ENCODE peak calls at places on chromosomes 11 and 22, in ten cellular contexts. F is K562, A is endothelial cell of umbilical vein, S is heart left ventricle, K is fibroblast of lung, R is HepG2, N is cardiac muscle cell, M is A549, U is adrenal gland, O is gastrocnemius medialis. D is an unnamed sample.

GRCh38 chr22:37627091-37627490 is 12.4 kb upstream of the SH3BP1 start:
- DNase-seq in F (no peak), A (no peak), S (no peak), K (no peak), R (no peak), N (no peak), M (no peak), U (no peak), O (no peak), D (no peak)

GRCh38 chr11:118012083-118012669 is 26.0 kb downstream of the IL10RA start:
- DNase-seq in F (peak), A (peak), S (no peak), K (no peak), R (no peak), N (no peak), M (no peak), U (peak), O (no peak), D (no peak)

GRCh38 chr11:123519797-123520193 is 89.7 kb downstream of the GRAMD1B start:
- DNase-seq in F (no peak), A (no peak), S (no peak), K (no peak), R (no peak), N (peak), M (no peak), U (peak), O (no peak), D (no peak)

GRCh38 chr11:65501005-65501529 is 2.2 kb downstream of the MALAT1 start:
- DNase-seq in F (no peak), A (no peak), S (no peak), K (no peak), R (no peak), N (no peak), M (no peak), U (no peak), O (no peak), D (no peak)

GRCh38 chr11:120573756-120574354 is 62.3 kb downstream of the GRIK4 start:
- DNase-seq in F (no peak), A (no peak), S (no peak), K (no peak), R (no peak), N (no peak), M (no peak), U (peak), O (no peak), D (no peak)

GRCh38 chr11:16013242-16013641 is 343.1 kb downstream of the SOX6 start:
- DNase-seq in F (no peak), A (no peak), S (no peak), K (no peak), R (no peak), N (no peak), M (no peak), U (no peak), O (no peak), D (no peak)

GRCh38 chr11:45662096-45662664 is 3.2 kb downstream of the CHST1 start:
- DNase-seq in F (no peak), A (no peak), S (peak), K (no peak), R (no peak), N (no peak), M (no peak), U (no peak), O (no peak), D (no peak)

GRCh38 chr11:36492724-36493304 is 17.3 kb downstream of the TRAF6 start:
- DNase-seq in F (peak), A (peak), S (no peak), K (peak), R (peak), N (peak), M (peak), U (no peak), O (no peak), D (no peak)

GRCh38 chr11:65615950-65616574 is 486 bp downstream of the PCNX3 start:
- DNase-seq in F (peak), A (no peak), S (no peak), K (peak), R (peak), N (peak), M (peak), U (no peak), O (no peak), D (no peak)

GRCh38 chr11:35179466-35180135 is 40.6 kb downstream of the CD44 start:
- DNase-seq in F (no peak), A (no peak), S (no peak), K (no peak), R (no peak), N (no peak), M (no peak), U (no peak), O (no peak), D (no peak)

GRCh38 chr11:73983764-73984543 is 1.3 kb upstream of the UCP2 start:
- DNase-seq in F (peak), A (no peak), S (no peak), K (no peak), R (no peak), N (no peak), M (no peak), U (no peak), O (no peak), D (peak)

GRCh38 chr22:46054091-46054877 is 77.3 kb upstream of the WNT7B start:
- DNase-seq in F (no peak), A (peak), S (peak), K (peak), R (no peak), N (no peak), M (no peak), U (peak), O (peak), D (peak)

GRCh38 chr11:6611092-6612007 is 666 bp downstream of the TAF10 start:
- DNase-seq in F (no peak), A (peak), S (peak), K (peak), R (no peak), N (no peak), M (no peak), U (peak), O (no peak), D (peak)

GRCh38 chr11:17161515-17161914 is 46.3 kb downstream of the PIK3C2A start:
- DNase-seq in F (no peak), A (peak), S (no peak), K (no peak), R (no peak), N (no peak), M (no peak), U (no peak), O (no peak), D (no peak)

GRCh38 chr22:47495102-47495501 is 732.7 kb downstream of the TBC1D22A start:
- DNase-seq in F (no peak), A (no peak), S (no peak), K (no peak), R (no peak), N (no peak), M (no peak), U (no peak), O (no peak), D (no peak)

GRCh38 chr22:42294034-42294985 is 23.9 kb upstream of the TCF20 start:
- DNase-seq in F (peak), A (peak), S (no peak), K (peak), R (peak), N (peak), M (peak), U (peak), O (no peak), D (peak)

GRCh38 chr11:3609416-3610265 is 32.2 kb downstream of the ART5 start:
- DNase-seq in F (peak), A (peak), S (no peak), K (peak), R (peak), N (peak), M (peak), U (no peak), O (no peak), D (no peak)

GRCh38 chr11:111586305-111586915 is 15.8 kb upstream of the SIK2 start:
- DNase-seq in F (peak), A (peak), S (no peak), K (peak), R (peak), N (peak), M (peak), U (no peak), O (no peak), D (no peak)

GRCh38 chr11:74011360-74012071 is 2.6 kb upstream of the UCP3 start:
- DNase-seq in F (peak), A (no peak), S (no peak), K (no peak), R (no peak), N (no peak), M (no peak), U (no peak), O (peak), D (peak)

GRCh38 chr11:78045851-78046485 is 17.7 kb upstream of the THRSP start:
- DNase-seq in F (peak), A (peak), S (peak), K (peak), R (peak), N (peak), M (peak), U (peak), O (peak), D (peak)

GRCh38 chr11:121328213-121328966 is 35.8 kb downstream of the SC5D start:
- DNase-seq in F (no peak), A (no peak), S (no peak), K (no peak), R (no peak), N (peak), M (no peak), U (no peak), O (no peak), D (no peak)

GRCh38 chr11:124891390-124891861 is 6.2 kb downstream of the ROBO4 start:
- DNase-seq in F (no peak), A (no peak), S (no peak), K (no peak), R (no peak), N (no peak), M (no peak), U (no peak), O (no peak), D (no peak)

GRCh38 chr22:25395915-25396314 is 168.6 kb upstream of the GRK3 start:
- DNase-seq in F (no peak), A (no peak), S (no peak), K (no peak), R (peak), N (no peak), M (no peak), U (peak), O (no peak), D (peak)

GRCh38 chr11:126748097-126748756 is 252.3 kb downstream of the KIRREL3 start:
- DNase-seq in F (no peak), A (no peak), S (no peak), K (no peak), R (no peak), N (no peak), M (no peak), U (no peak), O (no peak), D (no peak)

GRCh38 chr11:39365809-39366436 is 2093.5 kb downstream of the LRRC4C start:
- DNase-seq in F (no peak), A (no peak), S (no peak), K (peak), R (no peak), N (peak), M (peak), U (no peak), O (no peak), D (no peak)

GRCh38 chr11:113690619-113691569 is 15.2 kb downstream of the TMPRSS5 start:
- DNase-seq in F (peak), A (no peak), S (no peak), K (peak), R (peak), N (no peak), M (peak), U (peak), O (peak), D (no peak)

GRCh38 chr11:2988361-2988762 is 3.8 kb downstream of the NAP1L4 start:
- DNase-seq in F (no peak), A (peak), S (no peak), K (no peak), R (no peak), N (no peak), M (no peak), U (no peak), O (no peak), D (no peak)

GRCh38 chr22:39205344-39206021 is 39.3 kb downstream of the PDGFB start:
- DNase-seq in F (peak), A (peak), S (no peak), K (peak), R (peak), N (no peak), M (peak), U (peak), O (no peak), D (no peak)

GRCh38 chr11:119990306-119991021 is 147.4 kb downstream of the TRIM29 start:
- DNase-seq in F (no peak), A (no peak), S (no peak), K (peak), R (no peak), N (no peak), M (no peak), U (peak), O (no peak), D (no peak)

GRCh38 chr22:20110359-20110985 is 5.4 kb upstream of the RANBP1 start:
- DNase-seq in F (no peak), A (no peak), S (peak), K (no peak), R (no peak), N (no peak), M (no peak), U (no peak), O (no peak), D (no peak)

GRCh38 chr22:24564376-24565058 is 8.7 kb downstream of the SNRPD3 start:
- DNase-seq in F (no peak), A (no peak), S (no peak), K (peak), R (peak), N (no peak), M (no peak), U (no peak), O (peak), D (no peak)

GRCh38 chr22:45905924-45906865 is 70.8 kb downstream of the WNT7B start:
- DNase-seq in F (no peak), A (no peak), S (no peak), K (peak), R (no peak), N (peak), M (no peak), U (no peak), O (no peak), D (no peak)

GRCh38 chr22:26512149-26512793 is at the start of gene TFIP11:
- DNase-seq in F (peak), A (peak), S (peak), K (peak), R (peak), N (peak), M (peak), U (peak), O (peak), D (peak)
- TF ChIP-seq CTCF in F (no peak), A (no peak), S (no peak), K (no peak), R (peak), N (no peak), M (no peak), U (no peak), O (no peak), D (no peak)

GRCh38 chr22:30327864-30328345 is 1.2 kb upstream of the TBC1D10A start:
- DNase-seq in F (peak), A (no peak), S (no peak), K (no peak), R (peak), N (no peak), M (peak), U (no peak), O (no peak), D (no peak)
- H3K4me3 ChIP-seq in F (no peak), A (no peak), S (no peak), K (no peak), R (no peak), N (no peak), M (no peak), U (no peak), O (no peak), D (no peak)

DNA sequence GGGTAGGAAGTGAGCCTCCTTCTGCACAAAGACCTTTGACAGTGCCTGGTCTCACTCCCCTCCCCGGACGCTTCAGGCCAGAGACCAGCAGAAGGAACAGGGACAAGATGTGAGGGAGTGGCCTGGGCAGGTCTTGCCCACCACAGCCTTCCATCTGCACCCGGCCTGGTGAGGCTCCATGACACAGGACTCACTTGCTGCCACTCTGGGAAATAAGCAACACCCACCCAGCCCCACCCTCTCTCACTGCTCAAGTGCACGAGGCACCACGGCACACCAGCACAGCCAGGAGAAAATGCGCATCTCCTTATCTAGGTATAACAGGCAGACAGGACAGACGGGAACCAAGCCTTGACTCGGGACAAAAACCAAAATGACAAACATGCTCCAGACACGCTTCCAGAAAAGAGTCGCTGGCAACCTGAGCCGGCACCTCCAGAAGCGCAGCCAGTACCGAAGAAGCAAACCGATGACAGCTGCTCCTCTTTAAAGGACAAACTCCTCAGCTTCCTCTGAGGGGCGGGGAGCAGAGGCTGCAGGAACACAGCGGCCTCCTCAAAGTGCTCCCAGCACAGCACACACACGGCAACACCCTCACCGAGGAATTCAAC is 41.7 kb downstream of the BRD1 start:
- DNase-seq in F (peak), A (peak), S (no peak), K (no peak), R (no peak), N (no peak), M (no peak), U (no peak), O (peak), D (no peak)
- H3K27ac ChIP-seq in F (no peak), A (no peak), S (peak), K (no peak), R (no peak), N (peak), M (no peak), U (no peak), O (peak), D (no peak)

GRCh38 chr11:62238151-62238550 is 3.9 kb upstream of the SCGB1D2 start:
- DNase-seq in F (no peak), A (no peak), S (no peak), K (no peak), R (no peak), N (no peak), M (no peak), U (no peak), O (no peak), D (no peak)
- TF ChIP-seq CTCF in F (no peak), A (no peak), S (no peak), K (no peak), R (no peak), N (no peak), M (no peak), U (no peak), O (no peak), D (no peak)

DNA sequence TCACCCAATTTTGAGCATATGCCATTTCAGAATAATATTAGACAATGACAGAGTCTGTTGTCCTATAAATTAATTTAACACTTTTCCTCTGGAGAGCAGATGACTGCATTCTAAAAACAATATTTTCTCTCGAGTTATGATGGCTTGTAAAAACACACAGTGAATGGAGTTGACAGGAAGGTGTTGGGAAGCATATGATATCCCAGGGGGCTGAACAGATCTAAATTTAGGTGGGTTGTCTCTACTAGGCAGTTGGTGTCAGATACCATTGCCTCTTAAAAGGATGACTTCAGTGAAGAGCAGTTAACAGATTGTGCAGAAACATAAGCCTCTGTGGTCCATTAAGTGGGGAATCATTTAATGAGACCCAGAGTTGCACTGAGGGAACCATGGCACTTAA is 30.7 kb downstream of the SVIP start:
- DNase-seq in F (no peak), A (no peak), S (no peak), K (no peak), R (no peak), N (no peak), M (no peak), U (no peak), O (no peak), D (no peak)
- H3K4me3 ChIP-seq in F (no peak), A (no peak), S (no peak), K (no peak), R (no peak), N (no peak), M (no peak), U (no peak), O (no peak), D (no peak)

GRCh38 chr11:14380947-14381555 is 22.1 kb upstream of the RRAS2 start:
- DNase-seq in F (no peak), A (peak), S (peak), K (peak), R (peak), N (peak), M (peak), U (peak), O (peak), D (peak)
- H3K27ac ChIP-seq in F (no peak), A (peak), S (peak), K (no peak), R (no peak), N (no peak), M (peak), U (no peak), O (peak), D (peak)

GRCh38 chr11:89504270-89504669 is 13.1 kb upstream of the NOX4 start:
- DNase-seq in F (no peak), A (no peak), S (no peak), K (no peak), R (no peak), N (no peak), M (no peak), U (no peak), O (no peak), D (no peak)

GRCh38 chr11:89503422-89503821 is 12.2 kb upstream of the NOX4 start:
- DNase-seq in F (no peak), A (no peak), S (no peak), K (no peak), R (no peak), N (no peak), M (no peak), U (no peak), O (no peak), D (no peak)

GRCh38 chr11:89495951-89496350 is 4.8 kb upstream of the NOX4 start:
- DNase-seq in F (no peak), A (peak), S (peak), K (peak), R (no peak), N (no peak), M (peak), U (no peak), O (peak), D (no peak)

DNA sequence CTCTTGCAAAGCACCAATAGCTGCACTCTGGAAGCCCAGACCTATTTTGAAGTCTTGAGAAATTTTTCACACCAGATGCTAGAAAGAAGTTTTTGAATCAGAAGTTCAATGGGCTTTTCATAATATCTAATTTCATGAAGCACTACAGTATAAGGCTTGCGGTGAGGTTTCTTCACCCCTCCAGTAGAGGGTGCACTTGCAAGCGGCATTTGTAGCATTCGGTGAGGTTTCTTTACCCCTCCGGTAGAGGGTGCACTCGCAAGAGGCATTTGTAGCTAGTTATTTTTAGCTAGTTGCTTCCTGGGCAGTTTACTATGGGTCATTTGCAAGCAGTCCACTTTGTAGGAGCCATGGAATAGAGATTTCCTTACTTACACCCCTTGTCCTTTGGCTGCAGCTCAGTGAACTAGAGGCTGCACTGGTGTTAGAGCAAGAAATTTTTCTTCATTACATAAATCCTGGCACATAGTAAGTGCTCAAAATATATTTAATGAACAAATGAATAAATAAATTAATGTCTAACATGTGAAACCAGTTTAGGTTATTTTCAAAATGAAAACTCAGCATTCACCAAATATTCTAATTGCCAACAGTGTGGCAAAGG is 7.8 kb upstream of the NOX4 start:
- DNase-seq in F (peak), A (no peak), S (no peak), K (no peak), R (peak), N (no peak), M (peak), U (no peak), O (no peak), D (no peak)
- TF ChIP-seq CTCF in F (peak), A (peak), S (no peak), K (peak), R (no peak), N (peak), M (no peak), U (no peak), O (no peak), D (peak)

DNA sequence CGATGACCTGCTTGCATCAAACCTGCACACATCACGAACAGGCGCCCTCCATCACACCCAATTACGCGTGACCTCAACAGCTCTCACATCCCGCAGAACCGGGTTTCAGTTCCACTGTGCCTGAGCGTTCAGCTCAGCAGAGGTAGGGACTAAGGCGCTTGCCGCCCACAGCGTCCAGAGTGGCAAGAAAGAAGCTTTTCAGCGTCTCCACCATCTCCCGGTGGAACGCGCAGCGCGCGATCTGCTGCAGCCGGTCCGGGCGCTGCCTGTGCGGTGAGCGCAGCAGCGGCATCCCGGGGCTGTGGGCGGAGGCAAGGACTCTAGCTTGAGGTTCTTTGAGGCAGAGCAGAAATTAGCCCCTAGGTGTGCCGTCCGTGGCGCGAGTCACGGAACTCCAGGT is 1.5 kb upstream of the CALCA start:
- DNase-seq in F (no peak), A (no peak), S (no peak), K (peak), R (no peak), N (peak), M (no peak), U (no peak), O (no peak), D (no peak)
- H3K4me3 ChIP-seq in F (no peak), A (no peak), S (peak), K (peak), R (no peak), N (peak), M (no peak), U (peak), O (no peak), D (no peak)